ENCODE peak calls at places on chromosome 10, in four cellular contexts. One of them, this sample, is unnamed.

GRCh38 chr10:79219276-79219957 is 127.9 kb upstream of the PPIF start:
- DNase-seq in WTC11: no peak
- DNase-seq in HepG2: no peak
- DNase-seq in K562: no peak
- DNase-seq in this sample: no peak

GRCh38 chr10:987906-988666 is at the start of gene GTPBP4:
- DNase-seq in HepG2: peak
- DNase-seq in K562: peak
- DNase-seq in WTC11: peak
- DNase-seq in this sample: peak

GRCh38 chr10:51574248-51575067 is 124.9 kb downstream of the CSTF2T start:
- DNase-seq in K562: no peak
- DNase-seq in WTC11: no peak
- DNase-seq in HepG2: no peak
- DNase-seq in this sample: no peak

GRCh38 chr10:14953452-14954000 is 370 bp downstream of the DCLRE1C start:
- DNase-seq in WTC11: no peak
- DNase-seq in HepG2: no peak
- DNase-seq in K562: peak
- DNase-seq in this sample: peak

GRCh38 chr10:61140765-61141392 is 196.9 kb upstream of the RHOBTB1 start:
- DNase-seq in HepG2: peak
- DNase-seq in WTC11: no peak
- DNase-seq in K562: peak
- DNase-seq in this sample: peak

GRCh38 chr10:102401735-102402511 is 6.4 kb downstream of the NFKB2 start:
- DNase-seq in WTC11: no peak
- DNase-seq in K562: no peak
- DNase-seq in HepG2: no peak
- DNase-seq in this sample: peak

GRCh38 chr10:21048086-21048485 is 151.0 kb upstream of the NEBL start:
- DNase-seq in HepG2: no peak
- DNase-seq in WTC11: no peak
- DNase-seq in K562: no peak
- DNase-seq in this sample: peak

GRCh38 chr10:32980558-32981468 is 22.8 kb upstream of the ITGB1 start:
- DNase-seq in HepG2: peak
- DNase-seq in WTC11: peak
- DNase-seq in K562: peak
- DNase-seq in this sample: peak

GRCh38 chr10:114387784-114388183 is 16.5 kb downstream of the AFAP1L2 start:
- DNase-seq in WTC11: peak
- DNase-seq in HepG2: no peak
- DNase-seq in K562: no peak
- DNase-seq in this sample: no peak

GRCh38 chr10:10353326-10353725 is 664.3 kb upstream of the CELF2 start:
- DNase-seq in HepG2: no peak
- DNase-seq in K562: no peak
- DNase-seq in WTC11: no peak
- DNase-seq in this sample: no peak

GRCh38 chr10:11870461-11870780 is 47.3 kb downstream of the PROSER2 start:
- DNase-seq in WTC11: no peak
- DNase-seq in HepG2: no peak
- DNase-seq in K562: no peak
- DNase-seq in this sample: no peak

GRCh38 chr10:103546401-103546800 is 52.9 kb downstream of the NEURL1 start:
- DNase-seq in K562: no peak
- DNase-seq in HepG2: no peak
- DNase-seq in WTC11: no peak
- DNase-seq in this sample: no peak

GRCh38 chr10:48934672-48935071 is 5.0 kb downstream of the LRRC18 start:
- DNase-seq in HepG2: no peak
- DNase-seq in WTC11: no peak
- DNase-seq in K562: no peak
- DNase-seq in this sample: no peak

GRCh38 chr10:118991326-118991725 is 38.2 kb upstream of the NANOS1 start:
- DNase-seq in K562: no peak
- DNase-seq in HepG2: no peak
- DNase-seq in WTC11: no peak
- DNase-seq in this sample: no peak

GRCh38 chr10:58782876-58783859 is 270.5 kb downstream of the BICC1 start:
- DNase-seq in K562: no peak
- DNase-seq in HepG2: no peak
- DNase-seq in WTC11: no peak
- DNase-seq in this sample: no peak

GRCh38 chr10:27072436-27073114 is 27.7 kb downstream of the ANKRD26 start:
- DNase-seq in K562: no peak
- DNase-seq in HepG2: no peak
- DNase-seq in WTC11: peak
- DNase-seq in this sample: no peak

GRCh38 chr10:59623823-59624535 is 85.7 kb downstream of the SLC16A9 start:
- DNase-seq in WTC11: no peak
- DNase-seq in HepG2: no peak
- DNase-seq in K562: no peak
- DNase-seq in this sample: no peak

GRCh38 chr10:8158439-8159071 is 104.1 kb downstream of the GATA3 start:
- DNase-seq in K562: no peak
- DNase-seq in WTC11: no peak
- DNase-seq in HepG2: no peak
- DNase-seq in this sample: no peak

GRCh38 chr10:3137958-3138726 is 34.4 kb downstream of the PITRM1 start:
- DNase-seq in HepG2: no peak
- DNase-seq in WTC11: no peak
- DNase-seq in K562: no peak
- DNase-seq in this sample: no peak

DNA sequence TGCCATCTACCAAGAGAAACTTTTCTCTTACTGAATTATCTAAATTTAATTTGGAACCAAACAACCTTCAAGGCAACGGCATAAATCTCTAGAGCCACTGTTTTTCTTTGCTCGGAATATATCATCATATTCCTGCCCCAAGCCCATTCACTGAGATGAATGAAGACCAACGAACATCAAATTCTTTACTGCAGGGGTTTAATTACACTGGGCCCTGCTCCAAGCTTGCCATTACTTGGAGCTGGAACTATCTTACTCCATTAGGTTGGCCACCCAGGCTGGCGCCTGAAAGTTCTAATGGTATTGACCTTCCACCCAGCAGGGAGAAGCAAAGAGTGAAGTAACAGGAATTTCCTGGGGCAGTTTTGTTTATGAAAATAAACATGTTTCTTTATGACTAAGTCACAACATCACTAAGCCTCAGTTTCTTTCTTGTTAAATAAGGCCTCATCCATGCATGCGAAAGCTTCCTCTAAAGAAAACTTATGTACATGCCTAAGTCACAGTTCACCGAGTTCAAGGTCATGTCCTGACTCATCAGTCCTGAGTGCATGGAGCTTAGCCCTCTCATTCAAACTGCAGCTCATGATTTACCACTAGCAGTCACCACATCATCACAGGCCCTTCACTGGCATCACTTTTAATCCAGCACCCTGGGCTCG is 42.0 kb upstream of the ANAPC16 start:
- DNase-seq in WTC11: no peak
- DNase-seq in HepG2: peak
- DNase-seq in K562: no peak
- DNase-seq in this sample: no peak
- TF ChIP-seq HMGXB4 in WTC11: no peak
- TF ChIP-seq HMGXB4 in HepG2: no peak
- TF ChIP-seq HMGXB4 in K562: no peak
- TF ChIP-seq HMGXB4 in this sample: no peak

GRCh38 chr10:97498841-97499560 is at the start of gene UBTD1:
- DNase-seq in HepG2: peak
- DNase-seq in WTC11: peak
- DNase-seq in K562: peak
- DNase-seq in this sample: peak

GRCh38 chr10:97499561-97500296 is 1.0 kb downstream of the UBTD1 start:
- DNase-seq in WTC11: no peak
- DNase-seq in K562: no peak
- DNase-seq in HepG2: no peak
- DNase-seq in this sample: no peak

GRCh38 chr10:97500297-97500575 is 1.5 kb downstream of the UBTD1 start:
- DNase-seq in WTC11: no peak
- DNase-seq in HepG2: no peak
- DNase-seq in K562: no peak
- DNase-seq in this sample: no peak

GRCh38 chr10:97497572-97498075 is 598 bp downstream of the MMS19 start:
- DNase-seq in WTC11: peak
- DNase-seq in K562: peak
- DNase-seq in HepG2: peak
- DNase-seq in this sample: peak

DNA sequence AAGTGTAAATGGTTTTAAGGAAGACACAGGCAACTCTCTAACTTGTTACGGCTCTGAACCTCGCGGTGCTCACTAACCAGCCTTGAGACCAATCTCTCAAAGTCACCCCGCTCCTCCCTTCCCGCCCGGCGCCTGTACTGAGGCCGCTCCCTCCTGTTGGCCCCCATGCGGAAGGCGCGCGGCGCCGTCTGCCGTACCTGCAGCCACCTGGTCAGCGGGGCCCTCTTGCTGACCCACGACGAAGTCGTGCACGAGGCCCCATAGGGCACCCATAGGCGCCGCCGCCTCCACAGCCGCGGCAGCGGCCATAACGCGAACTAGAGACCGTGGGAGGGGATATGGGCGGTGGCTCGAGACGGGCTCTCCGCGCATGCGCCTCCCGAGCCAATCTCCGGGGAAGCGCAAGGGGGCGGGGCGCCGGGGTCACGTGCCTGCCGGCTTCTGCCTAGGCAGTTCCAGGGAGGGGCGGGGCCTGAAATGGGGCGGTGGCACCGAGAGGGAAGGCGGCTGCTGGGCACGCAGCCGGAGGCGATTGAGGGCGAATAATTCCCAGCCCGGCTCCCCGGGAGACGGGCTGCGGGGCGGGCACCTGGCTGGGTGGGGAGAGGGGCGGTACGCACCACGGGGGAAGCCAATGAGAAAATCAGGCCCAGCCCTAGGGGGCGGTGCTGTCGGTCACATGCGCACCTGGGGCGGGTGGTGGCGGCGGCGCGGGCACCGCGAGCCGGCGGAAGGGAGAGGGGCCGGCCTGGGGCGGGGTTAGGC is at the start of gene MMS19:
- DNase-seq in K562: peak
- DNase-seq in HepG2: peak
- DNase-seq in WTC11: peak
- DNase-seq in this sample: peak
- TF ChIP-seq CTCF in K562: no peak
- TF ChIP-seq CTCF in HepG2: no peak
- TF ChIP-seq CTCF in WTC11: no peak
- TF ChIP-seq CTCF in this sample: no peak

DNA sequence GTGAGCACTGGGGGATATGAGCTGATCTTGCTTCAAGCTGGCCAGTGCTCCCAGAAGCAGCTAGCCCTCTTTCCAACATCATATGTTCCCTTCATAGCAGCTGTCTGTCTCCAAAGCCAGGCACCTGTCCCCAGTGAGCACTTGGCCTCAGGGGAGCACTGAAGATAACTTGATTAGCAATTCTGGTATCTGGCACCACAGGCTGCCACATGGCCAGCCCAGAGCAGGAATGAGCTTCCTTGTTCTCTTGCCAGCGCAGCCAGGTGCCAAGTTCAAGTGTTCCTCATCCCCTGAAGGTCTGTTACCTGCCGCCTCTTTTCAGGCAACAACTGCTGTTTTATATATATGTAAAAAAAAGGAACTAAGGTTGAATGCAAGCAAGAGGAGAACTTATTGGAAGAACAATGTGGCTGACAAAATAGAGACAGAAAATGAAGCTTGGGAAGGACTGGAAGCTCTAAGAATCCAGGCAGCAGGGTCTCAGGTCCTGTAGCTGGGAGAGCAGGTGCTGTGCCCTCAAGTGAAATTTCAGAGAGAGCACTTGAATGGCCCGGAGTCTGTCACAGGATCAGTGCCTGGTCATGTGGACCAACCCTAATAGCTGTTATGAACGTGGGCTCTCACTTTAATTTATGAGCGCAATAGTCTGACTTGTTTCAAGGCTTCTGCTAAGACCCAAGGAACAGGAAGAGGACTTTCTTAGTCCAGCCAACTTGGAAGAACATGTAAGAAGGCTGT is 267.1 kb downstream of the GLRX3 start:
- DNase-seq in HepG2: no peak
- DNase-seq in WTC11: no peak
- DNase-seq in K562: no peak
- DNase-seq in this sample: no peak
- TF ChIP-seq HMGXB4 in HepG2: no peak
- TF ChIP-seq HMGXB4 in WTC11: no peak
- TF ChIP-seq HMGXB4 in K562: no peak
- TF ChIP-seq HMGXB4 in this sample: no peak

GRCh38 chr10:128211064-128211504 is 84.9 kb upstream of the MKI67 start:
- DNase-seq in K562: no peak
- DNase-seq in WTC11: peak
- DNase-seq in HepG2: no peak
- DNase-seq in this sample: no peak

GRCh38 chr10:128209862-128210214 is 83.6 kb upstream of the MKI67 start:
- DNase-seq in HepG2: no peak
- DNase-seq in WTC11: no peak
- DNase-seq in K562: no peak
- DNase-seq in this sample: no peak

GRCh38 chr10:128211953-128212727 is 85.9 kb upstream of the MKI67 start:
- DNase-seq in WTC11: peak
- DNase-seq in HepG2: peak
- DNase-seq in K562: peak
- DNase-seq in this sample: peak

GRCh38 chr10:128206676-128207075 is 80.5 kb upstream of the MKI67 start:
- DNase-seq in WTC11: no peak
- DNase-seq in HepG2: no peak
- DNase-seq in K562: no peak
- DNase-seq in this sample: no peak

DNA sequence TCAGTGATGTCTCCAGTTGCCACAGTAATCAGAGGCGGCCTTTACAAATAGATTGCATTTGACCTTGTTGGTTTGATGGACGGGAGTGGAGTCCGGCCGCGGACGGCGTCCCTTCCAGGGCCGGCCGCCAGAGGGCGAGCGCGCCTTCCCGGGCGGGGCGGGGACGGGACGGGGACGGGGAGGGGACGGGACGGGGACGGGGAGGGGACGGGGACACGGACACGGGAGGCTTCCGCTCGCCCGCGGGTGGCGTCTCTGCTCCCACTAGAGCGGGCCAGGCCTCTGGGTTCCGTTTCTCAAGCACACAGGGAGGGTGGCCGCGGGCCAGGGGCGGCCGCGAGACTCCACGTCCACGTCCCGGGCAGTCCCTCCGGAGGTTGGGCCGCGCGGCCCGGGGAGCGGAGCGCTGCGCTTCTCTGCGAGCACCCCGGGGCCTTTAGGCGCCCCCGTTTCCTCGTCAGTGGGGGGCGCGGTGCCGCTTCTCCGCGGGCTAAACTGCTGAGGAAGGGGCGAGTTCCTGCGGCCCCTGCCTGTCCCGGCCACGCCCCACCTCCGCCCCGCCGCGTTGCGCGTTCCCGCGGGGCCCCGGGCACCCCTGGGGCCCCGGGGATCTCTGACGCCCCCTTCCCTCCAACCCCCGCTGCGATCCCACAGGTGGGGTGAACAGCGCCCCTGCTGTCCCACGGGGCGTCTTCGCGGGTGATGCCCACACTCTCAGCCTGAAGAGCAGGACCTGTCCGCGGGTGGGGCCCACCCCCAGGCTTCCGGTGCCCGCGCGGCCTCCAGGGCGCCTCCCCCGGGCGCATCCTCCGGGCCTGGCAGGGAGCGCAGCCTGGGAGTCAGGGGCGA is 84.2 kb upstream of the MKI67 start:
- DNase-seq in WTC11: peak
- DNase-seq in HepG2: peak
- DNase-seq in K562: peak
- DNase-seq in this sample: peak
- TF ChIP-seq CTCF in WTC11: peak
- TF ChIP-seq CTCF in HepG2: peak
- TF ChIP-seq CTCF in K562: peak
- TF ChIP-seq CTCF in this sample: peak

GRCh38 chr10:116808706-116809105 is 40.6 kb upstream of the ENO4 start:
- DNase-seq in HepG2: no peak
- DNase-seq in K562: no peak
- DNase-seq in WTC11: no peak
- DNase-seq in this sample: no peak
- TF ChIP-seq HMGXB4 in HepG2: no peak
- TF ChIP-seq HMGXB4 in K562: no peak
- TF ChIP-seq HMGXB4 in WTC11: no peak
- TF ChIP-seq HMGXB4 in this sample: no peak